ENCODE peak calls at places on chromosome 2, in five cellular contexts. T is HTR-8/SVneo; V is AG08395; A is activated T-cell treated with anti-CD3 and anti-CD28 coated beads, Interleukin-2, amount 50 U/mL, for 72 hours; O is activated CD8-positive, alpha-beta memory T cell treated with anti-CD3 and anti-CD28 coated beads for 24 hours. G is an unnamed sample.
A peak's percentile ranks its signal among the peaks of the same experiment; 100 is the strongest.

GRCh38 chr2:84022810-84023431 is 436.2 kb downstream of the SUCLG1 start:
- DNase-seq in T (peak; percentile 33), V (peak; percentile 15), A (peak; percentile 9), O (no peak), G (no peak)

GRCh38 chr2:42961385-42961800 is 169.0 kb upstream of the HAAO start:
- DNase-seq in T (no peak), V (no peak), A (no peak), O (no peak), G (no peak)

GRCh38 chr2:96315400-96316071 is 9.6 kb upstream of the ITPRIPL1 start:
- DNase-seq in T (no peak), V (peak; percentile 72), A (peak; percentile 27), O (no peak), G (peak; percentile 46)

GRCh38 chr2:132437852-132438649 is 21.4 kb downstream of the GPR39 start:
- DNase-seq in T (no peak), V (no peak), A (no peak), O (no peak), G (no peak)

GRCh38 chr2:152715112-152715511 is 2.1 kb downstream of the PRPF40A start:
- DNase-seq in T (no peak), V (no peak), A (no peak), O (no peak), G (no peak)

GRCh38 chr2:42036413-42036812 is 11.4 kb upstream of the PKDCC start:
- DNase-seq in T (no peak), V (no peak), A (no peak), O (no peak), G (no peak)

GRCh38 chr2:215277942-215278341 is 33.9 kb upstream of the ATIC start:
- DNase-seq in T (no peak), V (no peak), A (no peak), O (no peak), G (no peak)

GRCh38 chr2:96533292-96534073 is 3.1 kb upstream of the ARID5A start:
- DNase-seq in T (no peak), V (peak; percentile 87), A (no peak), O (no peak), G (no peak)

GRCh38 chr2:3126686-3127278 is 250.8 kb downstream of the EIPR1 start:
- DNase-seq in T (no peak), V (no peak), A (no peak), O (no peak), G (no peak)

GRCh38 chr2:100959225-100959880 is 42.7 kb upstream of the RPL31 start:
- DNase-seq in T (no peak), V (peak; percentile 61), A (no peak), O (no peak), G (no peak)

GRCh38 chr2:47283687-47284086 is 119.3 kb upstream of the MSH2 start:
- DNase-seq in T (no peak), V (no peak), A (no peak), O (no peak), G (no peak)

GRCh38 chr2:27446057-27446456 is 3.9 kb downstream of the KRTCAP3 start:
- DNase-seq in T (no peak), V (no peak), A (no peak), O (no peak), G (no peak)

GRCh38 chr2:150480971-150481830 is 6.3 kb downstream of the RND3 start:
- DNase-seq in T (no peak), V (no peak), A (no peak), O (no peak), G (no peak)

GRCh38 chr2:168120310-168120709 is 127.1 kb downstream of the STK39 start:
- DNase-seq in T (no peak), V (no peak), A (no peak), O (no peak), G (no peak)

GRCh38 chr2:196263181-196263747 is 91.9 kb upstream of the STK17B start:
- DNase-seq in T (no peak), V (no peak), A (no peak), O (no peak), G (no peak)

GRCh38 chr2:29202819-29203495 is 87.7 kb downstream of the CLIP4 start:
- DNase-seq in T (no peak), V (no peak), A (no peak), O (peak; percentile 30), G (no peak)

GRCh38 chr2:181354626-181355025 is 102.6 kb upstream of the ITGA4 start:
- DNase-seq in T (peak; percentile 6), V (peak; percentile 84), A (no peak), O (no peak), G (peak; percentile 77)